ENCODE peak calls at places on chromosomes 6 and 20, in seven cellular contexts. D is AG08396; C is HFF-Myc; V is OCI-LY7; G is anterior cingulate cortex; Y is NCI-H345; L is stimulated activated CD4-positive, alpha-beta T cell treated with anti-CD3 and anti-CD28 coated beads, TNF-alpha, amount 100 ng/mL, for 24 hours. F is an unnamed sample.

GRCh38 chr6:170174124-170174770 is 116.6 kb downstream of the DLL1 start:
- DNase-seq in C (no peak), L (no peak), Y (no peak), D (no peak), V (no peak), G (no peak), F (no peak)

GRCh38 chr6:903746-904145 is 210.8 kb upstream of the EXOC2 start:
- DNase-seq in Y (no peak), G (no peak), C (no peak), D (peak), L (no peak), V (no peak), F (peak)

GRCh38 chr20:47358672-47359532 is 2.4 kb upstream of the ZMYND8 start:
- DNase-seq in C (no peak), V (peak), G (peak), Y (peak), D (peak), L (no peak), F (peak)

GRCh38 chr6:125658125-125658524 is 91.3 kb upstream of the HEY2 start:
- DNase-seq in L (no peak), D (no peak), V (no peak), C (no peak), Y (no peak), G (no peak), F (no peak)

GRCh38 chr6:78619016-78619415 is 248.3 kb upstream of the IRAK1BP1 start:
- DNase-seq in Y (no peak), V (no peak), G (no peak), D (no peak), C (no peak), L (no peak), F (peak)

GRCh38 chr6:41536884-41537347 is 9.3 kb upstream of the FOXP4 start:
- DNase-seq in L (no peak), D (no peak), G (no peak), Y (peak), C (no peak), V (no peak), F (no peak)

GRCh38 chr20:50919567-50919966 is 11.7 kb downstream of the ADNP start:
- DNase-seq in D (peak), L (no peak), C (no peak), V (no peak), G (no peak), Y (no peak), F (peak)

GRCh38 chr20:35502352-35502751 is 27.1 kb downstream of the C20orf173 start:
- DNase-seq in V (peak), L (no peak), C (no peak), Y (no peak), D (no peak), G (no peak), F (no peak)

GRCh38 chr6:98845201-98846020 is 11.0 kb downstream of the POU3F2 start:
- DNase-seq in D (peak), C (peak), L (peak), V (peak), Y (peak), G (peak), F (peak)

GRCh38 chr6:105608711-105609374 is 206.0 kb upstream of the PREP start:
- DNase-seq in L (no peak), V (no peak), C (peak), G (no peak), Y (no peak), D (peak), F (peak)

GRCh38 chr6:157570104-157570503 is 189.1 kb downstream of the ZDHHC14 start:
- DNase-seq in V (peak), C (no peak), G (no peak), D (no peak), Y (no peak), L (no peak), F (no peak)

GRCh38 chr20:32858189-32858588 is 534 bp upstream of the EFCAB8 start:
- DNase-seq in C (no peak), Y (no peak), D (no peak), L (no peak), G (no peak), V (no peak), F (no peak)

GRCh38 chr6:84260926-84261325 is 33.5 kb upstream of the CEP162 start:
- DNase-seq in C (no peak), L (no peak), Y (no peak), V (no peak), G (no peak), D (no peak), F (no peak)

GRCh38 chr6:109002100-109002697 is 92.4 kb downstream of the SESN1 start:
- DNase-seq in C (no peak), G (no peak), L (no peak), V (no peak), D (no peak), Y (no peak), F (peak)

GRCh38 chr20:49054032-49054643 is 8.0 kb downstream of the CSE1L start:
- DNase-seq in G (no peak), D (no peak), Y (no peak), V (no peak), L (no peak), C (no peak), F (no peak)

GRCh38 chr6:4518506-4518905 is 257.7 kb upstream of the CDYL start:
- DNase-seq in G (no peak), L (no peak), D (peak), V (no peak), Y (no peak), C (no peak), F (peak)

GRCh38 chr6:167115054-167115453 is 7.8 kb upstream of the CCR6 start:
- DNase-seq in L (no peak), Y (no peak), D (no peak), C (no peak), G (no peak), V (peak), F (no peak)

GRCh38 chr20:62744761-62745160 is 36.1 kb downstream of the NTSR1 start:
- DNase-seq in D (no peak), V (no peak), G (no peak), C (no peak), Y (no peak), L (no peak), F (no peak)

GRCh38 chr6:170175644-170176620 is 114.9 kb downstream of the DLL1 start:
- DNase-seq in C (no peak), V (no peak), G (no peak), D (no peak), L (no peak), Y (no peak), F (no peak)

GRCh38 chr6:21050930-21051329 is 516.7 kb downstream of the CDKAL1 start:
- DNase-seq in D (no peak), V (no peak), Y (no peak), G (no peak), L (no peak), C (no peak), F (no peak)

GRCh38 chr20:41151134-41151869 is 14.0 kb downstream of the PLCG1 start:
- DNase-seq in D (no peak), L (no peak), G (no peak), Y (no peak), C (no peak), V (no peak), F (no peak)

GRCh38 chr20:4942336-4942735 is 59.0 kb downstream of the SLC23A2 start:
- DNase-seq in Y (no peak), D (peak), L (no peak), C (no peak), G (no peak), V (peak), F (peak)

GRCh38 chr20:48463916-48464315 is 363.9 kb downstream of the PREX1 start:
- DNase-seq in C (peak), V (no peak), D (peak), L (no peak), G (no peak), Y (no peak), F (peak)

GRCh38 chr6:146027586-146028249 is 1.1 kb upstream of the GRM1 start:
- DNase-seq in G (no peak), C (no peak), L (no peak), Y (peak), D (no peak), V (no peak), F (no peak)

GRCh38 chr6:42177514-42178364 is 4.6 kb downstream of the GUCA1A start:
- DNase-seq in D (no peak), V (no peak), L (no peak), Y (no peak), C (no peak), G (no peak), F (peak)

GRCh38 chr6:35062676-35063574 is 78.2 kb downstream of the TCP11 start:
- DNase-seq in D (no peak), C (no peak), V (no peak), G (no peak), L (no peak), Y (no peak), F (no peak)

GRCh38 chr20:52242237-52243230 is 51.0 kb upstream of the ZFP64 start:
- DNase-seq in C (no peak), D (peak), V (peak), L (no peak), Y (peak), G (no peak), F (peak)

GRCh38 chr6:106513813-106514212 is 115.5 kb downstream of the RTN4IP1 start:
- DNase-seq in G (no peak), V (peak), D (no peak), L (no peak), C (no peak), Y (no peak), F (peak)

GRCh38 chr6:139081485-139081884 is 52.9 kb downstream of the ABRACL start:
- DNase-seq in V (no peak), L (no peak), Y (no peak), D (no peak), C (no peak), G (no peak), F (no peak)

GRCh38 chr6:55782275-55782674 is 93.1 kb downstream of the BMP5 start:
- DNase-seq in G (no peak), V (no peak), C (no peak), D (no peak), Y (no peak), L (no peak), F (no peak)

GRCh38 chr20:37384683-37385174 is 38.8 kb downstream of the SRC start:
- DNase-seq in G (no peak), D (peak), V (peak), L (peak), Y (peak), C (no peak), F (peak)

GRCh38 chr20:2752631-2753455 is 47.6 kb downstream of the CPXM1 start:
- DNase-seq in L (no peak), C (no peak), Y (peak), G (no peak), V (no peak), D (peak), F (peak)

GRCh38 chr6:33641144-33641543 is 20.0 kb downstream of the ITPR3 start:
- DNase-seq in G (no peak), Y (no peak), D (no peak), V (no peak), L (no peak), C (no peak), F (no peak)

GRCh38 chr6:93176070-93176469 is 243.3 kb downstream of the EPHA7 start:
- DNase-seq in D (no peak), L (no peak), V (peak), G (no peak), Y (no peak), C (no peak), F (no peak)

GRCh38 chr6:81814365-81815109 is 62.1 kb upstream of the TENT5A start:
- DNase-seq in Y (no peak), G (no peak), C (no peak), V (no peak), D (peak), L (no peak), F (peak)

GRCh38 chr6:34204693-34205092 is 32.0 kb upstream of the HMGA1 start:
- DNase-seq in L (no peak), D (no peak), G (no peak), V (no peak), C (no peak), Y (no peak), F (no peak)